ENCODE peak calls at places on chromosome 3, in eight cellular contexts. M is lower lobe of right lung; Y is RWPE2; N is osteoblast; P is tibial artery; D is heart right ventricle; K is iPS DF 6.9; X is CD8-positive, alpha-beta T cell. R is an unnamed sample.

GRCh38 chr3:143240921-143241320 is 121.3 kb downstream of the CHST2 start:
- DNase-seq in M (no peak), Y (no peak), N (no peak), P (no peak), D (no peak), K (no peak), X (no peak), R (no peak)

GRCh38 chr3:14374444-14374883 is 27.9 kb upstream of the SLC6A6 start:
- DNase-seq in M (peak; percentile 57), Y (no peak), N (peak; percentile 29), P (no peak), D (peak; percentile 60), K (no peak), X (no peak), R (no peak)

GRCh38 chr3:99818818-99819217 is 1.2 kb downstream of the CMSS1 start:
- DNase-seq in M (no peak), Y (no peak), N (no peak), P (no peak), D (no peak), K (no peak), X (no peak), R (no peak)

GRCh38 chr3:99578339-99578970 is 59.9 kb upstream of the COL8A1 start:
- DNase-seq in M (no peak), Y (no peak), N (no peak), P (no peak), D (no peak), K (no peak), X (no peak), R (no peak)

GRCh38 chr3:119637679-119638525 is 22.5 kb downstream of the POPDC2 start:
- DNase-seq in M (no peak), Y (no peak), N (peak; percentile 87), P (no peak), D (no peak), K (no peak), X (no peak), R (no peak)

GRCh38 chr3:31004025-31004678 is 109.7 kb upstream of the GADL1 start:
- DNase-seq in M (no peak), Y (peak; percentile 48), N (peak; percentile 61), P (no peak), D (no peak), K (no peak), X (no peak), R (peak; percentile 80)

GRCh38 chr3:135927170-135927569 is 38.4 kb upstream of the PPP2R3A start:
- DNase-seq in M (no peak), Y (no peak), N (no peak), P (no peak), D (no peak), K (no peak), X (no peak), R (no peak)

GRCh38 chr3:10189557-10190374 is 25.0 kb downstream of the IRAK2 start:
- DNase-seq in M (peak; percentile 90), Y (peak; percentile 97), N (peak; percentile 91), P (peak; percentile 95), D (peak; percentile 86), K (no peak), X (peak; percentile 53), R (no peak)

GRCh38 chr3:132879651-132880050 is 157.4 kb upstream of the NPHP3 start:
- DNase-seq in M (no peak), Y (no peak), N (no peak), P (no peak), D (no peak), K (no peak), X (no peak), R (no peak)

GRCh38 chr3:128994173-128994512 is 267 bp upstream of the CFAP92 start:
- DNase-seq in M (no peak), Y (no peak), N (no peak), P (no peak), D (no peak), K (no peak), X (no peak), R (no peak)
- H3K27ac ChIP-seq in M (no peak overlapping the region), Y (no peak overlapping the region), N (no peak overlapping the region), P (no peak overlapping the region), D (no peak overlapping the region), K (no peak overlapping the region), X (no peak overlapping the region), R (no peak overlapping the region)

GRCh38 chr3:101311676-101312075 is 8.7 kb downstream of the IMPG2 start:
- DNase-seq in M (no peak), Y (no peak), N (no peak), P (no peak), D (no peak), K (no peak), X (no peak), R (no peak)

GRCh38 chr3:101310580-101311375 is 9.6 kb downstream of the IMPG2 start:
- DNase-seq in M (no peak), Y (no peak), N (peak; percentile 78), P (no peak), D (no peak), K (no peak), X (no peak), R (no peak)

GRCh38 chr3:101312545-101312944 is 7.8 kb downstream of the IMPG2 start:
- DNase-seq in M (no peak), Y (no peak), N (no peak), P (no peak), D (no peak), K (no peak), X (no peak), R (no peak)
- H3K36me3 ChIP-seq in M (no peaks in the 10 kb centered on the region), Y (no peaks in the 10 kb centered on the region), N (no peaks in the 10 kb centered on the region), P (no peaks in the 10 kb centered on the region), D (no peaks in the 10 kb centered on the region), K (no peaks in the 10 kb centered on the region), X (no peaks in the 10 kb centered on the region), R (no peaks in the 10 kb centered on the region)

GRCh38 chr3:23490459-23490858 is 287.3 kb downstream of the UBE2E2 start:
- DNase-seq in M (no peak), Y (no peak), N (peak; percentile 82), P (no peak), D (no peak), K (no peak), X (no peak), R (peak; percentile 59)
- H3K27ac ChIP-seq in M (no peak overlapping the region), Y (no peak overlapping the region), N (peak overlapping the region; percentile 4), P (no peak overlapping the region), D (no peak overlapping the region), K (no peak overlapping the region), X (no peak overlapping the region), R (no peak overlapping the region)

DNA sequence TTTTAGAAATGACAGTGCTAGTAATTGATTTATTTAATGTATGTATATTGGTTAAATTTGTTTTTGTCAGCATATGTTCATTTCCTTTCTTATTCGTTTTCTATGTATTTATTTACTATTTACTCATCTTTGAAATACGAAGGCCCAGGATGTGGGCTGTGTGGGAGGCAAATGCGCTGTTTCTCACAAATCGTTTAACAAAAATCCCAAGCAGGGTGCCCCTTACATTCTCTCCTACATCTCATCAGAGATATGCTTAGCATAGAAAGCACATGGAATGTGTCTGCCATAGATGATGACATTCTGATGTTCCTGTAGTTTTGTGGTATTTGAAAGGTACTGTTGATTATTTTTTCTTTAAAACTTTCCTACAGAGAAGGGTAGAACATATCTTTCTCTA is 110.9 kb upstream of the VGLL3 start:
- DNase-seq in M (no peak), Y (no peak), N (no peak), P (no peak), D (no peak), K (no peak), X (no peak), R (peak; percentile 18)
- H3K36me3 ChIP-seq in M (no peaks in the 10 kb centered on the region), Y (no peaks in the 10 kb centered on the region), N (no peaks in the 10 kb centered on the region), P (no peaks in the 10 kb centered on the region), D (no peaks in the 10 kb centered on the region), K (no peaks in the 10 kb centered on the region), X (no peaks in the 10 kb centered on the region), R (no peaks in the 10 kb centered on the region)

GRCh38 chr3:113245775-113246174 is 34.4 kb downstream of the BOC start:
- DNase-seq in M (no peak), Y (no peak), N (peak; percentile 93), P (peak; percentile 73), D (peak; percentile 67), K (no peak), X (no peak), R (no peak)

GRCh38 chr3:113249601-113250000 is 38.2 kb downstream of the BOC start:
- DNase-seq in M (no peak), Y (no peak), N (no peak), P (no peak), D (no peak), K (no peak), X (no peak), R (no peak)

GRCh38 chr3:113247664-113248458 is 36.5 kb downstream of the BOC start:
- DNase-seq in M (no peak), Y (no peak), N (no peak), P (no peak), D (no peak), K (no peak), X (no peak), R (no peak)

GRCh38 chr3:113249111-113249510 is 37.8 kb downstream of the BOC start:
- DNase-seq in M (no peak), Y (no peak), N (peak; percentile 95), P (no peak), D (no peak), K (no peak), X (no peak), R (no peak)

GRCh38 chr3:113247051-113247450 is 35.7 kb downstream of the BOC start:
- DNase-seq in M (no peak), Y (no peak), N (no peak), P (no peak), D (no peak), K (no peak), X (no peak), R (no peak)
- H3K27ac ChIP-seq in M (no peak overlapping the region), Y (no peak overlapping the region), N (no peak overlapping the region), P (peak overlapping the region; percentile 54), D (peak overlapping the region; percentile 49), K (no peak overlapping the region), X (no peak overlapping the region), R (no peak overlapping the region)

R was measured in cardiac muscle cell.